ENCODE peak calls at places on chromosomes 13 and 19, in four cellular contexts. G is CD8-positive, alpha-beta T cell; I is stimulated activated CD4-positive, alpha-beta T cell treated with anti-CD3 and anti-CD28 coated beads, TNF-alpha, amount 100 ng/mL, for 4 hours; D is left ventricle myocardium inferior. H is an unnamed sample.

GRCh38 chr19:51689751-51690358 is 3.3 kb upstream of the SPACA6 start:
- DNase-seq in G (no peak), I (no peak), D (peak), H (no peak)

GRCh38 chr13:95100525-95101121 is 200.6 kb downstream of the ABCC4 start:
- DNase-seq in G (no peak), I (no peak), D (no peak), H (no peak)

GRCh38 chr19:41206926-41207750 is 11.9 kb upstream of the AXL start:
- DNase-seq in G (no peak), I (no peak), D (peak), H (no peak)

GRCh38 chr19:49631279-49631588 is 8.7 kb downstream of the RRAS start:
- DNase-seq in G (no peak), I (no peak), D (no peak), H (no peak)

GRCh38 chr19:2227415-2228156 is 8.5 kb downstream of the PLEKHJ1 start:
- DNase-seq in G (no peak), I (no peak), D (no peak), H (no peak)

GRCh38 chr13:27182844-27183497 is 11.4 kb upstream of the USP12 start:
- DNase-seq in G (no peak), I (no peak), D (peak), H (no peak)

GRCh38 chr13:95193509-95194230 is 107.6 kb downstream of the ABCC4 start:
- DNase-seq in G (no peak), I (no peak), D (no peak), H (no peak)

GRCh38 chr19:3532154-3533019 is 6.6 kb upstream of the TEKTIP1 start:
- DNase-seq in G (no peak), I (no peak), D (no peak), H (no peak)

GRCh38 chr13:35702316-35702715 is 225.8 kb upstream of the MAB21L1 start:
- DNase-seq in G (no peak), I (no peak), D (no peak), H (no peak)

GRCh38 chr13:36764536-36764935 is 54.5 kb upstream of the RFXAP start:
- DNase-seq in G (no peak), I (no peak), D (no peak), H (no peak)

GRCh38 chr19:10419646-10420443 is 493 bp upstream of the PDE4A start:
- DNase-seq in G (no peak), I (no peak), D (no peak), H (peak)

GRCh38 chr13:30585748-30586262 is 31.9 kb upstream of the USPL1 start:
- DNase-seq in G (no peak), I (no peak), D (no peak), H (no peak)

GRCh38 chr13:74920945-74921725 is 560.8 kb downstream of the TBC1D4 start:
- DNase-seq in G (no peak), I (no peak), D (no peak), H (no peak)